ENCODE peak calls at places on chromosome 10, in eight cellular contexts. V is left lung, F is fibroblast of lung, D is pancreas, S is foreskin fibroblast, K is cardiac fibroblast, J is heart left ventricle, Z is esophagus squamous epithelium. N is an unnamed sample.

GRCh38 chr10:112360308-112361270 is 13.3 kb upstream of the ACSL5 start:
- DNase-seq in S (no peak), Z (no peak), F (peak; percentile 43), J (peak; percentile 64), V (peak; percentile 56), K (peak; percentile 80), D (no peak), N (no peak)

GRCh38 chr10:125375210-125375609 is 214.8 kb upstream of the CTBP2 start:
- DNase-seq in D (no peak), V (no peak), F (peak; percentile 4), Z (no peak), J (no peak), S (no peak), K (peak; percentile 2), N (no peak)

GRCh38 chr10:49328401-49329185 is 29.6 kb downstream of the C10orf71 start:
- DNase-seq in K (no peak), S (no peak), J (peak; percentile 12), F (no peak), D (no peak), Z (no peak), V (no peak), N (no peak)

GRCh38 chr10:2619927-2620326 is 447.4 kb upstream of the PFKP start:
- DNase-seq in Z (no peak), D (no peak), K (no peak), S (no peak), V (no peak), J (no peak), F (no peak), N (no peak)

GRCh38 chr10:68212721-68213352 is 19.1 kb downstream of the ATOH7 start:
- DNase-seq in S (peak; percentile 20), Z (no peak), J (no peak), V (no peak), F (peak; percentile 20), D (no peak), K (peak; percentile 62), N (no peak)

GRCh38 chr10:77296534-77297369 is 340.9 kb downstream of the KCNMA1 start:
- DNase-seq in K (no peak), D (no peak), J (no peak), Z (no peak), F (no peak), V (no peak), S (no peak), N (no peak)

GRCh38 chr10:110361800-110362456 is 57.2 kb upstream of the SMNDC1 start:
- DNase-seq in Z (no peak), J (no peak), K (no peak), V (no peak), S (no peak), D (no peak), F (no peak), N (no peak)

GRCh38 chr10:44030132-44030531 is 354.8 kb downstream of the CXCL12 start:
- DNase-seq in K (no peak), S (no peak), Z (no peak), F (no peak), D (no peak), V (no peak), J (peak; percentile 8), N (no peak)

GRCh38 chr10:92662852-92663251 is 26.9 kb upstream of the HHEX start:
- DNase-seq in J (no peak), Z (no peak), F (no peak), S (no peak), K (no peak), D (no peak), V (no peak), N (no peak)

GRCh38 chr10:50470345-50470744 is 153.4 kb downstream of the SGMS1 start:
- DNase-seq in S (no peak), F (peak; percentile 7), Z (no peak), K (no peak), J (no peak), V (no peak), D (no peak), N (no peak)

GRCh38 chr10:100872034-100872791 is 40.5 kb upstream of the SLF2 start:
- DNase-seq in F (peak; percentile 54), J (no peak), Z (no peak), K (peak; percentile 42), S (no peak), D (peak; percentile 47), V (no peak), N (no peak)

GRCh38 chr10:13690281-13690825 is 103.6 kb downstream of the PRPF18 start:
- DNase-seq in D (no peak), F (no peak), V (no peak), K (no peak), Z (no peak), J (no peak), S (no peak), N (no peak)

GRCh38 chr10:32955299-32955772 is 2.7 kb downstream of the ITGB1 start:
- DNase-seq in S (no peak), D (no peak), J (no peak), K (no peak), F (no peak), V (no peak), Z (no peak), N (no peak)

GRCh38 chr10:32954545-32955298 is 3.3 kb downstream of the ITGB1 start:
- DNase-seq in J (no peak), K (no peak), D (no peak), Z (no peak), V (no peak), F (no peak), S (no peak), N (no peak)

GRCh38 chr10:32954080-32954479 is 4.0 kb downstream of the ITGB1 start:
- DNase-seq in D (no peak), K (no peak), J (no peak), V (no peak), Z (no peak), S (no peak), F (no peak), N (no peak)

GRCh38 chr10:32956365-32957197 is 1.4 kb downstream of the ITGB1 start:
- DNase-seq in V (no peak), K (no peak), D (no peak), J (no peak), F (no peak), S (no peak), Z (no peak), N (no peak)

DNA sequence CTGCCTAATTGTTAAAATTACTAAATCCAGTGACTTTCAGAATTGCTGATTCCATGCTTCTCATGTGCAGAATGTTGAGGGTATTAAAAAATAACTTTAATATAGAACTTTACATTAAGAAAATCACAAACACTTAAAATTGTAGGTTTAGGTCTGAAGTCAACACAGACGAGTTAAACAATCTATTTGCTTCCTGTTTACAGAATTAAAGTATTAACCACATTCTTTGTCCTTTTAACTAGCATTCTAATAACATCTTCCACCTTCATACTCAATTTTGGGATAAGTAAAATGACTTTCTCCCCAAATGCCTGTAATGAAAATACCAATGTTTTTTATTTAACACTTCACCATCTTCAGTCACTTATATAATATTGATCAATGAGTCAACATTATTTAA is 2.2 kb downstream of the ITGB1 start:
- DNase-seq in S (no peak), V (no peak), K (no peak), J (no peak), F (no peak), D (no peak), Z (no peak), N (no peak)
- H3K4me3 ChIP-seq in S (peak overlapping the region; percentile 90), V (no peak overlapping the region), K (peak overlapping the region; percentile 69), J (peak overlapping the region; percentile 90), F (peak overlapping the region; percentile 78), D (no peak overlapping the region), Z (peak overlapping the region; percentile 96), N (peak overlapping the region; percentile 87)

DNA sequence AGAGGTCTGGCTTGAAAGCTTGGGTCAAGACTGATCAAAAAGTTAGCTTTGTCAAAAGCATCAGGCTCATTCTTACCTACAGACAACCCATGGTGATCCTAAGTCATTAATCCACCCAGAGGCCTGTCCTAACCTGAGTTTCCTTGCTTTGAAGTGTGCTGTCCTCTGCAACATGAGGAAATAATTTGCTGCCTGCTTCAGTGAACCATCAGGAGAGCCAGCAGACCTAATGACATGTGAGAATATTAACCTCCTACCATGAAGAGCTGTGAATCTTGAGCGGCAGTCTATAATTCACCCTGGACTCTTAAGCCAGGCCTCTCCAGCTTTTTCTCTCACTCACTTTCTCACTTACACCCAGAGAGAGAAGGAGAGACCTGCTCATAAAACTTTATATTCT is 590.0 kb downstream of the LRMDA start:
- DNase-seq in S (no peak), D (no peak), Z (no peak), J (no peak), K (no peak), V (no peak), F (no peak), N (no peak)
- TF ChIP-seq CTCF in S (no peak), D (no peak), Z (no peak), J (no peak), K (no peak), V (no peak), F (no peak), N (no peak)

GRCh38 chr10:69828115-69828870 is 26.6 kb downstream of the COL13A1 start:
- DNase-seq in V (no peak), K (no peak), S (no peak), J (no peak), F (no peak), D (no peak), Z (no peak), N (no peak)

GRCh38 chr10:69826789-69827532 is 25.3 kb downstream of the COL13A1 start:
- DNase-seq in V (no peak), F (no peak), J (no peak), Z (no peak), S (no peak), K (no peak), D (no peak), N (no peak)

GRCh38 chr10:69829792-69830191 is 28.1 kb downstream of the COL13A1 start:
- DNase-seq in F (no peak), Z (no peak), J (no peak), V (no peak), S (no peak), D (no peak), K (no peak), N (no peak)

GRCh38 chr10:69825604-69826003 is 23.9 kb downstream of the COL13A1 start:
- DNase-seq in F (no peak), S (no peak), J (no peak), V (no peak), K (no peak), Z (no peak), D (no peak), N (no peak)

GRCh38 chr10:69826094-69826493 is 24.4 kb downstream of the COL13A1 start:
- DNase-seq in V (no peak), Z (no peak), J (no peak), S (no peak), F (no peak), K (no peak), D (no peak), N (no peak)
- H3K4me3 ChIP-seq in V (no peak overlapping the region), Z (no peak overlapping the region), J (no peak overlapping the region), S (no peak overlapping the region), F (no peak overlapping the region), K (no peak overlapping the region), D (no peak overlapping the region), N (no peak overlapping the region)

GRCh38 chr10:95792211-95792780 is 36.3 kb downstream of the ENTPD1 start:
- DNase-seq in V (no peak), J (no peak), D (no peak), F (no peak), K (no peak), S (no peak), Z (no peak), N (no peak)
- TF ChIP-seq CTCF in V (no peak), J (no peak), D (no peak), F (no peak), K (no peak), S (no peak), Z (no peak), N (no peak)

GRCh38 chr10:52343439-52343838 is 29.4 kb downstream of the DKK1 start:
- DNase-seq in S (no peak), J (no peak), D (no peak), K (no peak), F (no peak), Z (no peak), V (no peak), N (no peak)
- H3K4me3 ChIP-seq in S (no peak overlapping the region), J (no peak overlapping the region), D (no peak overlapping the region), K (no peak overlapping the region), F (no peak overlapping the region), Z (no peak overlapping the region), V (no peak overlapping the region), N (no peak overlapping the region)

N was measured in tibial artery.